ENCODE peak calls at places on chromosomes 12 and 14, in four cellular contexts. T, I, G and A are unnamed samples.

GRCh38 chr12:114938487-114939210 is 254.7 kb upstream of the TBX3 start:
- DNase-seq in T (no peak), I (no peak), G (no peak), A (no peak)

GRCh38 chr12:128724468-128725046 is 99.2 kb downstream of the SLC15A4 start:
- DNase-seq in T (no peak), I (no peak), G (no peak), A (no peak)

GRCh38 chr12:94289551-94290312 is 141.4 kb downstream of the PLXNC1 start:
- DNase-seq in T (peak; percentile 59), I (no peak), G (no peak), A (no peak)

GRCh38 chr12:116759783-116760581 is 21.9 kb downstream of the RNFT2 start:
- DNase-seq in T (no peak), I (peak; percentile 31), G (peak; percentile 17), A (no peak)

GRCh38 chr12:39912211-39912980 is 193.5 kb downstream of the SLC2A13 start:
- DNase-seq in T (no peak), I (no peak), G (no peak), A (no peak)

GRCh38 chr14:103207404-103208072 is 84.3 kb downstream of the TNFAIP2 start:
- DNase-seq in T (peak; percentile 75), I (no peak), G (no peak), A (no peak)

GRCh38 chr14:79551591-79551990 is 659.7 kb downstream of the DIO2 start:
- DNase-seq in T (no peak), I (no peak), G (peak; percentile 7), A (no peak)

GRCh38 chr12:95318071-95318545 is 100.5 kb downstream of the VEZT start:
- DNase-seq in T (no peak), I (no peak), G (no peak), A (no peak)

GRCh38 chr12:87848248-87848868 is 180.8 kb downstream of the C12orf50 start:
- DNase-seq in T (no peak), I (no peak), G (peak; percentile 11), A (no peak)

GRCh38 chr12:40010899-40011774 is 94.7 kb downstream of the SLC2A13 start:
- DNase-seq in T (peak; percentile 21), I (no peak), G (peak; percentile 41), A (no peak)

GRCh38 chr12:46981627-46982026 is 97.8 kb upstream of the PCED1B start:
- DNase-seq in T (no peak), I (no peak), G (no peak), A (no peak)

GRCh38 chr12:121573949-121574520 is 6.8 kb downstream of the KDM2B start:
- DNase-seq in T (no peak), I (no peak), G (no peak), A (no peak)

GRCh38 chr14:28719130-28719529 is 47.5 kb upstream of the FOXG1 start:
- DNase-seq in T (no peak), I (no peak), G (no peak), A (no peak)
- H3K9me3 ChIP-seq in T (no peaks in the 10 kb centered on the region), I (no peaks in the 10 kb centered on the region), G (no peaks in the 10 kb centered on the region), A (no peaks in the 10 kb centered on the region)

DNA sequence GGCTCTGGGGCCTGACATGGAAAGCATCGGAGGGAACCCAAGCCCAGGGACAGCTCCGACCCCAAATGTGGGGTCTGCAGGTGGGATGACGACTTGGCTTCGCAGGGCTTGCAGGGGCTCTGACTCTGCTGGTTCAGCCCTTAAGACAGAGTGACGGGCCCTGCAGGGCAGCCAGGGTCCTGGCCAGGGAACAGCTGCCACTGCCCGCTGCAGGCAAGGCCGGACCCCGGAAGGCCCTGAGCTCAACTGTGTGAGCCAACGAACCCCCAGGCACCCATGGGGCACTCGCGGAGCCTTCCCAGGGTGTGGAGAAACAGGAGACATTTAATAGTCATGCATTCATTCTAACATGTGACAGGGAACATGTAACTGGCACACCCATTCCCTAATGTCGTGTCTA is 120.7 kb downstream of the PIWIL1 start:
- DNase-seq in T (no peak), I (no peak), G (no peak), A (no peak)
- H3K9me3 ChIP-seq in T (no peaks in the 10 kb centered on the region), I (peaks cover 36% of the 10 kb centered on the region), G (no peaks in the 10 kb centered on the region), A (no peaks in the 10 kb centered on the region)

GRCh38 chr12:34371050-34371449 is 348.8 kb downstream of the ALG10 start:
- DNase-seq in T (no peak), I (no peak), G (no peak), A (no peak)

GRCh38 chr12:34376133-34376799 is 354.0 kb downstream of the ALG10 start:
- DNase-seq in T (no peak), I (no peak), G (no peak), A (no peak)

GRCh38 chr12:34377243-34378035 is 355.1 kb downstream of the ALG10 start:
- DNase-seq in T (no peak), I (no peak), G (no peak), A (no peak)

GRCh38 chr12:34372003-34372402 is 349.7 kb downstream of the ALG10 start:
- DNase-seq in T (no peak), I (no peak), G (no peak), A (no peak)

GRCh38 chr12:34373926-34374325 is 351.6 kb downstream of the ALG10 start:
- DNase-seq in T (no peak), I (no peak), G (no peak), A (no peak)
- H3K9me3 ChIP-seq in T (no peaks in the 10 kb centered on the region), I (peaks cover 30% of the 10 kb centered on the region), G (no peaks in the 10 kb centered on the region), A (no peaks in the 10 kb centered on the region)

GRCh38 chr12:130705174-130705880 is 10.8 kb downstream of the RIMBP2 start:
- DNase-seq in T (no peak), I (no peak), G (peak; percentile 4), A (no peak)
- H3K9me3 ChIP-seq in T (no peaks in the 10 kb centered on the region), I (peaks cover 28% of the 10 kb centered on the region), G (no peaks in the 10 kb centered on the region), A (no peaks in the 10 kb centered on the region)

DNA sequence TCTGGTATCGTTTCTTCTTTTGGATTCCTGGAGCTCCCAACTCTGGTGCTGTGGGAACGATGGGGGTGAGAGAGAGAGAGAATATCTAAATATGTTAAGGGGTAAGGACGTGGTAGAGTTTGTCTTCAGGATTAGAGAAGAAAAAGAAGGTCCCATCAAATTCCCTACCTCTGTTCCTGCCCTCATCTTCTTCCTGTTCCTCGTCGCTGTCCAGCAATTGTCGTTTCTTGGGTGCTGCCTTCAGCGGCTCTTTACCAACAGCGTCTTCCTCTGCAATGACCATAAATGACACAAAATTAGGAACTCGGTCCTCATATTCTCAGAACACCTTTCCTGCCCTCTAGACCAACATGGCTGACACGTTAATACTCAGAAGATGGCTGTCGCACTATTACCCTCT is 31.5 kb downstream of the TIMELESS start:
- DNase-seq in T (no peak), I (no peak), G (no peak), A (no peak)
- H3K9me3 ChIP-seq in T (no peaks in the 10 kb centered on the region), I (no peaks in the 10 kb centered on the region), G (no peaks in the 10 kb centered on the region), A (no peaks in the 10 kb centered on the region)

GRCh38 chr12:96376865-96377264 is 23.4 kb downstream of the CDK17 start:
- DNase-seq in T (no peak), I (no peak), G (no peak), A (no peak)

GRCh38 chr12:96375173-96375572 is 25.1 kb downstream of the CDK17 start:
- DNase-seq in T (no peak), I (no peak), G (no peak), A (no peak)

GRCh38 chr12:96383371-96383770 is 16.9 kb downstream of the CDK17 start:
- DNase-seq in T (no peak), I (no peak), G (no peak), A (no peak)

GRCh38 chr12:96375841-96376249 is 24.4 kb downstream of the CDK17 start:
- DNase-seq in T (no peak), I (no peak), G (no peak), A (no peak)

DNA sequence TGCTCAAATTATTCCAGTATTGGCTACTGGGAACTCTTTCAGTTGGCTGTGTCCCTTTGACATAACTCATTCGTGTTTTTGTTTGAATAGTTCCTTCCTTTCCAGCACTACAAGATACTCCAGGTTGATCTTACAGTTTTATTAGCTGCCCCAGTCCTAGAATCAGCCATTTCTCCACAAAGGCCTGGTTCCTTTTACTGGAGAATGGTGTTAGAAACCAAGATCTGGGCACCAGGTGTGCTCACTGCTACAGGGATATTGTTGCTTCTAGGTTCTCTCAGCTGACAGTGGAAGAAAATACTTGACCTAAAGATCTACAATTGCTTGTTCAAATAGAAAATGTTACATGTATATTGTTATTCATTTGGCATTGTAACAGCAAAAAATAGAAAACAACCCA is 21.9 kb downstream of the CDK17 start:
- DNase-seq in T (no peak), I (no peak), G (no peak), A (no peak)
- H3K9me3 ChIP-seq in T (no peaks in the 10 kb centered on the region), I (no peaks in the 10 kb centered on the region), G (peaks cover 2% of the 10 kb centered on the region), A (no peaks in the 10 kb centered on the region)

DNA sequence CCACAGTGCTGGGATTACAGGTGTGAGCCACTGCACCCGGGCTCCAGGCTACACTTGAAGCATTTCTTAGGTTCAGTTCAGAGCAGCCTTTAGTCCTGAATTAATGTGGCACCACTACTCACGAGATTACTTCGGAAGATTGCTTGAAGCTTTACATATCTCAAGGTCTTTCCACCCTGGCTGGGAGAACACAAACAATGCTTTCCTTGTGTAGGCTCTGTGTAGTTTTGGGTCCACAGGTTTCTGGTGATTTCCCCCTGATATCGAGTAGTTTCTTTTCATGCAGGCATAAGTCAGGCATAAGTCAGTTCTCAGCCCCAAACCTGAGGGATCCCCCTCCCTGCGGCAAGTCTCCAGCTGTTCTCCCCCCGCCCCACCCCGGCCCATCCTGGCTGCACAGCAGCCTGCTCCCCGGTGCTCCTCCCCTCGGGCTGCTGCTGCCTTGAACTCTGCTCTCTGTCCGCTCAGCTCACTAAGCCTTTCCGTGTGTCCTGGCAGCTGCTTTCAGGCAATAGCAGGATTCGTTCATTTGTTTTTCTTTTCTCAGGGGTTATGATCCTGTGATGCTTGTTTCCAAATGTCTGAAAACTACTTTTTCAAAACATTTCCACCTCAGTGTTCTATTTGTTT is 417.7 kb downstream of the TMEM121 start:
- DNase-seq in T (no peak), I (no peak), G (no peak), A (no peak)
- H3K9me3 ChIP-seq in T (no peaks in the 10 kb centered on the region), I (peaks cover 31% of the 10 kb centered on the region), G (peaks cover 14% of the 10 kb centered on the region), A (no peaks in the 10 kb centered on the region)

DNA sequence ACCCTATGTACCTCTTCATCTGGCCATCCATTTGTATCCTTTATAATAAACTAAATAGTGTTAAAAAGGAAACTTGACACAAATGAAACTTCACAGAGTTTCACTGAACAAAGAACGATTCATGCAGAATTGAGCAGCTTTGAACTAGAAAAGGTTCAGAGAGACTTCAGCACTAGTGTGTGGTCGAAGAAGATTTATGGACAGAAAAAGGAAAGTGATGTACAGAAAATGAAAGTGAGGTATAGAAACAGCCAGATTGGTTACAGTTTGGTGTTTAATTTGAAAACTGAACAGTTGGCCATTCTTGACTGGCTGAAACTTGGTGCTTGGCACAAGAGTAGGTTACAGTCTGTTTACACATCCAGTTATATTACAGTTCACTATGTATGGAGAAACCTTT is 207.1 kb downstream of the GALC start:
- DNase-seq in T (no peak), I (no peak), G (no peak), A (no peak)
- H3K9me3 ChIP-seq in T (no peaks in the 10 kb centered on the region), I (no peaks in the 10 kb centered on the region), G (no peaks in the 10 kb centered on the region), A (no peaks in the 10 kb centered on the region)

DNA sequence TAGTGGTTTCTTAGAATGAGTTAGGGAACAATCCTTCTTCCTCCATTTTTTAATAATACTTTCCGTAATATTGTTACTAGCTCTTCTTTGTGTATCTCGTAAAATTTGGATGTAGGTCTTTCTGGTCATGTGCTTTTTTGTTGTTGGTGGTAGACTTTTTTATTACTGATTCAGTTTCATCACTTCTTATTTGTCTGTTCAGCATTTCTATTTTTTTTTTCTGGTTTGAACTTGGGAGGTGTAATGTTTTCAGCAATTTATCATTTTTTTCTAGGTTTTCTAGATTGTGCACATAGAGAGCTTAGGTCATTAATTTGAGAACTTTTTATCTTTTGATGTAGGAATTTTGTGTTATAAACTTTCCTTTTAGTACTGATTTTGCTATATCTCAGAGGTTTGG is 1299.9 kb downstream of the FSCB start:
- DNase-seq in T (no peak), I (no peak), G (no peak), A (no peak)
- H3K9me3 ChIP-seq in T (no peaks in the 10 kb centered on the region), I (no peaks in the 10 kb centered on the region), G (no peaks in the 10 kb centered on the region), A (no peaks in the 10 kb centered on the region)